ENCODE peak calls at places on chromosomes 7 and 10, in seven cellular contexts. One of them, this sample, is unnamed.

GRCh38 chr10:99524050-99524666 is 8.6 kb upstream of the NKX2-3 start:
- DNase-seq in progenitor cell of endocrine pancreas: no peak
- DNase-seq in fibroblast of pulmonary artery: no peak
- DNase-seq in psoas muscle: no peak
- DNase-seq in HFF-Myc: no peak
- DNase-seq in left ventricle myocardium inferior: no peak
- DNase-seq in astrocyte of the spinal cord: no peak
- DNase-seq in this sample: no peak

GRCh38 chr7:48363174-48363573 is 191.9 kb downstream of the ABCA13 start:
- DNase-seq in progenitor cell of endocrine pancreas: no peak
- DNase-seq in astrocyte of the spinal cord: no peak
- DNase-seq in fibroblast of pulmonary artery: no peak
- DNase-seq in psoas muscle: no peak
- DNase-seq in left ventricle myocardium inferior: no peak
- DNase-seq in HFF-Myc: no peak
- DNase-seq in this sample: no peak

GRCh38 chr10:72761498-72761897 is 69.6 kb downstream of the MCU start:
- DNase-seq in fibroblast of pulmonary artery: no peak
- DNase-seq in psoas muscle: no peak
- DNase-seq in astrocyte of the spinal cord: no peak
- DNase-seq in HFF-Myc: no peak
- DNase-seq in progenitor cell of endocrine pancreas: no peak
- DNase-seq in left ventricle myocardium inferior: no peak
- DNase-seq in this sample: no peak

GRCh38 chr10:96072673-96073072 is 29.3 kb downstream of the CCNJ start:
- DNase-seq in HFF-Myc: no peak
- DNase-seq in left ventricle myocardium inferior: no peak
- DNase-seq in fibroblast of pulmonary artery: no peak
- DNase-seq in astrocyte of the spinal cord: no peak
- DNase-seq in psoas muscle: no peak
- DNase-seq in progenitor cell of endocrine pancreas: no peak
- DNase-seq in this sample: no peak

GRCh38 chr7:158378978-158379377 is 208.6 kb downstream of the PTPRN2 start:
- DNase-seq in psoas muscle: no peak
- DNase-seq in left ventricle myocardium inferior: no peak
- DNase-seq in HFF-Myc: no peak
- DNase-seq in progenitor cell of endocrine pancreas: no peak
- DNase-seq in fibroblast of pulmonary artery: no peak
- DNase-seq in astrocyte of the spinal cord: no peak
- DNase-seq in this sample: no peak

GRCh38 chr10:117647306-117647705 is 104.8 kb downstream of the EMX2 start:
- DNase-seq in psoas muscle: no peak
- DNase-seq in HFF-Myc: no peak
- DNase-seq in astrocyte of the spinal cord: peak
- DNase-seq in progenitor cell of endocrine pancreas: no peak
- DNase-seq in fibroblast of pulmonary artery: no peak
- DNase-seq in left ventricle myocardium inferior: no peak
- DNase-seq in this sample: no peak

GRCh38 chr10:31912289-31912688 is 16.3 kb downstream of the ARHGAP12 start:
- DNase-seq in progenitor cell of endocrine pancreas: no peak
- DNase-seq in astrocyte of the spinal cord: peak
- DNase-seq in fibroblast of pulmonary artery: no peak
- DNase-seq in left ventricle myocardium inferior: no peak
- DNase-seq in HFF-Myc: no peak
- DNase-seq in psoas muscle: no peak
- DNase-seq in this sample: no peak

GRCh38 chr10:2759203-2759602 is 308.1 kb upstream of the PFKP start:
- DNase-seq in progenitor cell of endocrine pancreas: no peak
- DNase-seq in HFF-Myc: no peak
- DNase-seq in astrocyte of the spinal cord: no peak
- DNase-seq in psoas muscle: no peak
- DNase-seq in left ventricle myocardium inferior: no peak
- DNase-seq in fibroblast of pulmonary artery: no peak
- DNase-seq in this sample: no peak

GRCh38 chr10:86688398-86688921 is 20.1 kb downstream of the LDB3 start:
- DNase-seq in astrocyte of the spinal cord: peak
- DNase-seq in left ventricle myocardium inferior: peak
- DNase-seq in HFF-Myc: no peak
- DNase-seq in fibroblast of pulmonary artery: peak
- DNase-seq in progenitor cell of endocrine pancreas: no peak
- DNase-seq in psoas muscle: no peak
- DNase-seq in this sample: peak

GRCh38 chr10:24552346-24553016 is 171.2 kb downstream of the ARHGAP21 start:
- DNase-seq in psoas muscle: peak
- DNase-seq in HFF-Myc: no peak
- DNase-seq in left ventricle myocardium inferior: no peak
- DNase-seq in fibroblast of pulmonary artery: no peak
- DNase-seq in progenitor cell of endocrine pancreas: peak
- DNase-seq in astrocyte of the spinal cord: no peak
- DNase-seq in this sample: no peak

GRCh38 chr7:1516586-1517251 is 12.5 kb upstream of the INTS1 start:
- DNase-seq in HFF-Myc: no peak
- DNase-seq in progenitor cell of endocrine pancreas: no peak
- DNase-seq in psoas muscle: no peak
- DNase-seq in left ventricle myocardium inferior: no peak
- DNase-seq in astrocyte of the spinal cord: no peak
- DNase-seq in fibroblast of pulmonary artery: no peak
- DNase-seq in this sample: no peak

GRCh38 chr7:18900236-18900635 is 217.2 kb downstream of the TWIST1 start:
- DNase-seq in left ventricle myocardium inferior: no peak
- DNase-seq in progenitor cell of endocrine pancreas: no peak
- DNase-seq in HFF-Myc: no peak
- DNase-seq in psoas muscle: no peak
- DNase-seq in fibroblast of pulmonary artery: no peak
- DNase-seq in astrocyte of the spinal cord: no peak
- DNase-seq in this sample: no peak

GRCh38 chr7:150356265-150356897 is 12.2 kb upstream of the REPIN1 start:
- DNase-seq in fibroblast of pulmonary artery: peak
- DNase-seq in left ventricle myocardium inferior: no peak
- DNase-seq in psoas muscle: no peak
- DNase-seq in progenitor cell of endocrine pancreas: no peak
- DNase-seq in HFF-Myc: no peak
- DNase-seq in astrocyte of the spinal cord: peak
- DNase-seq in this sample: no peak

GRCh38 chr7:82375713-82376112 is 67.9 kb downstream of the CACNA2D1 start:
- DNase-seq in progenitor cell of endocrine pancreas: no peak
- DNase-seq in astrocyte of the spinal cord: no peak
- DNase-seq in fibroblast of pulmonary artery: no peak
- DNase-seq in psoas muscle: no peak
- DNase-seq in left ventricle myocardium inferior: no peak
- DNase-seq in HFF-Myc: no peak
- DNase-seq in this sample: no peak

GRCh38 chr10:69352569-69353264 is 64.0 kb downstream of the TACR2 start:
- DNase-seq in HFF-Myc: no peak
- DNase-seq in left ventricle myocardium inferior: no peak
- DNase-seq in astrocyte of the spinal cord: peak
- DNase-seq in progenitor cell of endocrine pancreas: no peak
- DNase-seq in fibroblast of pulmonary artery: peak
- DNase-seq in psoas muscle: no peak
- DNase-seq in this sample: no peak

GRCh38 chr7:70574970-70575799 is 556.8 kb upstream of the GALNT17 start:
- DNase-seq in astrocyte of the spinal cord: peak
- DNase-seq in progenitor cell of endocrine pancreas: no peak
- DNase-seq in psoas muscle: no peak
- DNase-seq in HFF-Myc: no peak
- DNase-seq in left ventricle myocardium inferior: no peak
- DNase-seq in fibroblast of pulmonary artery: no peak
- DNase-seq in this sample: no peak

GRCh38 chr10:1957057-1957456 is 219.7 kb upstream of the ADARB2 start:
- DNase-seq in progenitor cell of endocrine pancreas: no peak
- DNase-seq in fibroblast of pulmonary artery: no peak
- DNase-seq in left ventricle myocardium inferior: no peak
- DNase-seq in HFF-Myc: no peak
- DNase-seq in astrocyte of the spinal cord: no peak
- DNase-seq in psoas muscle: no peak
- DNase-seq in this sample: no peak

GRCh38 chr7:21504021-21504420 is 38.8 kb upstream of the DNAH11 start:
- DNase-seq in astrocyte of the spinal cord: no peak
- DNase-seq in psoas muscle: no peak
- DNase-seq in HFF-Myc: no peak
- DNase-seq in left ventricle myocardium inferior: no peak
- DNase-seq in fibroblast of pulmonary artery: no peak
- DNase-seq in progenitor cell of endocrine pancreas: no peak
- DNase-seq in this sample: no peak

GRCh38 chr10:48231699-48232315 is 42.7 kb downstream of the FRMPD2 start:
- DNase-seq in astrocyte of the spinal cord: no peak
- DNase-seq in psoas muscle: no peak
- DNase-seq in progenitor cell of endocrine pancreas: no peak
- DNase-seq in fibroblast of pulmonary artery: no peak
- DNase-seq in left ventricle myocardium inferior: no peak
- DNase-seq in HFF-Myc: no peak
- DNase-seq in this sample: no peak

GRCh38 chr10:29598861-29599311 is 35.9 kb downstream of the SVIL start:
- DNase-seq in astrocyte of the spinal cord: peak
- DNase-seq in HFF-Myc: no peak
- DNase-seq in fibroblast of pulmonary artery: peak
- DNase-seq in left ventricle myocardium inferior: no peak
- DNase-seq in progenitor cell of endocrine pancreas: no peak
- DNase-seq in psoas muscle: no peak
- DNase-seq in this sample: no peak

GRCh38 chr10:72048450-72049124 is 39.8 kb downstream of the SPOCK2 start:
- DNase-seq in fibroblast of pulmonary artery: peak
- DNase-seq in left ventricle myocardium inferior: peak
- DNase-seq in astrocyte of the spinal cord: peak
- DNase-seq in progenitor cell of endocrine pancreas: peak
- DNase-seq in psoas muscle: peak
- DNase-seq in HFF-Myc: peak
- DNase-seq in this sample: peak

DNA sequence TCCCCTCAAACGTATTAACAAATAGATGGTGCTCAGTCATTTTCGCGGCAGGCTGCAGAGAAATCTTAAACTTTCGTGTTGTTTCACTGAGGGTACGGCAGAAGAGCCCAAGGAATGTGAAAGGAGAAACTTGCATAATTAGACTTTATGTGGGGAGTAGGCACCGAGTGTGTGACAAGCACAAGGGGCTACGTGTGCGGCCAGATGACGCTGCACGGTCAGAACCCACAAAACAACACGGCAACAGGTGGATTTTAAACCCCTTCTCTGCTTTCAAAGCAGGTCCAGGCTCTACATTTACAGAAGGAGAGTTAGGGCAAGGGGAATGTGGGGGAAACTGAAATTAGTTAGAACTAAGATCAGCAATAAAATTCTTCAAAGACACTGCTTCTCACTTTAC is 401 bp upstream of the UCN3 start:
- DNase-seq in left ventricle myocardium inferior: no peak
- DNase-seq in progenitor cell of endocrine pancreas: no peak
- DNase-seq in psoas muscle: no peak
- DNase-seq in astrocyte of the spinal cord: no peak
- DNase-seq in HFF-Myc: no peak
- DNase-seq in fibroblast of pulmonary artery: no peak
- DNase-seq in this sample: no peak
- TF ChIP-seq CTCF in left ventricle myocardium inferior: no peak
- TF ChIP-seq CTCF in progenitor cell of endocrine pancreas: no peak
- TF ChIP-seq CTCF in psoas muscle: no peak
- TF ChIP-seq CTCF in astrocyte of the spinal cord: no peak
- TF ChIP-seq CTCF in HFF-Myc: no peak
- TF ChIP-seq CTCF in fibroblast of pulmonary artery: no peak
- TF ChIP-seq CTCF in this sample: no peak

GRCh38 chr7:26081627-26082026 is 70.4 kb upstream of the NFE2L3 start:
- DNase-seq in fibroblast of pulmonary artery: no peak
- DNase-seq in left ventricle myocardium inferior: no peak
- DNase-seq in psoas muscle: no peak
- DNase-seq in HFF-Myc: no peak
- DNase-seq in progenitor cell of endocrine pancreas: no peak
- DNase-seq in astrocyte of the spinal cord: no peak
- DNase-seq in this sample: no peak
- TF ChIP-seq CTCF in fibroblast of pulmonary artery: no peak
- TF ChIP-seq CTCF in left ventricle myocardium inferior: no peak
- TF ChIP-seq CTCF in psoas muscle: no peak
- TF ChIP-seq CTCF in HFF-Myc: no peak
- TF ChIP-seq CTCF in progenitor cell of endocrine pancreas: no peak
- TF ChIP-seq CTCF in astrocyte of the spinal cord: no peak
- TF ChIP-seq CTCF in this sample: no peak

GRCh38 chr10:63133056-63133786 is at the start of gene NRBF2:
- DNase-seq in left ventricle myocardium inferior: peak
- DNase-seq in progenitor cell of endocrine pancreas: peak
- DNase-seq in fibroblast of pulmonary artery: peak
- DNase-seq in psoas muscle: peak
- DNase-seq in HFF-Myc: peak
- DNase-seq in astrocyte of the spinal cord: peak
- DNase-seq in this sample: peak
- TF ChIP-seq CTCF in left ventricle myocardium inferior: no peak
- TF ChIP-seq CTCF in progenitor cell of endocrine pancreas: peak
- TF ChIP-seq CTCF in fibroblast of pulmonary artery: no peak
- TF ChIP-seq CTCF in psoas muscle: peak
- TF ChIP-seq CTCF in HFF-Myc: peak
- TF ChIP-seq CTCF in astrocyte of the spinal cord: peak
- TF ChIP-seq CTCF in this sample: peak

DNA sequence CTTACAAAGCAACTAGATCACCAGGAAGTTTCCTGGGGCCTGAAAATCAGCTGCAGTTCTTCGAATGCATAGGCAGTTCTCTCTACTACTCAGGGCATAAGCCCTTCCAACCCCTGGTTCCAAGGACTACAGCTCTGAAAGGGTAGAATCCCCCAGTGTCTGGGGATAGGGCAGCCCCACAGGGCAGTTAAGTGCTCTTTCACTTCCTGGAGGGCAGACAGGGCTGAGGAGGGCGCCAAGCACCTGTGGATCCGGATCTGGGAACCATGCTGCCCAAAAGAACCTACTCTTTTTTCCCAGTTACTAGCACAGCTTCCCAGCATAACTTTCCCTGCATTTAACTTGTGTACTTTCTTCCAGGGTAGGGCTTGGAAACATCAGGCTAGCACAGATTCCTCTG is 41.1 kb downstream of the CXCL12 start:
- DNase-seq in HFF-Myc: no peak
- DNase-seq in progenitor cell of endocrine pancreas: no peak
- DNase-seq in astrocyte of the spinal cord: no peak
- DNase-seq in psoas muscle: no peak
- DNase-seq in left ventricle myocardium inferior: no peak
- DNase-seq in fibroblast of pulmonary artery: no peak
- DNase-seq in this sample: no peak
- TF ChIP-seq CTCF in HFF-Myc: no peak
- TF ChIP-seq CTCF in progenitor cell of endocrine pancreas: no peak
- TF ChIP-seq CTCF in astrocyte of the spinal cord: no peak
- TF ChIP-seq CTCF in psoas muscle: peak
- TF ChIP-seq CTCF in left ventricle myocardium inferior: no peak
- TF ChIP-seq CTCF in fibroblast of pulmonary artery: no peak
- TF ChIP-seq CTCF in this sample: no peak

DNA sequence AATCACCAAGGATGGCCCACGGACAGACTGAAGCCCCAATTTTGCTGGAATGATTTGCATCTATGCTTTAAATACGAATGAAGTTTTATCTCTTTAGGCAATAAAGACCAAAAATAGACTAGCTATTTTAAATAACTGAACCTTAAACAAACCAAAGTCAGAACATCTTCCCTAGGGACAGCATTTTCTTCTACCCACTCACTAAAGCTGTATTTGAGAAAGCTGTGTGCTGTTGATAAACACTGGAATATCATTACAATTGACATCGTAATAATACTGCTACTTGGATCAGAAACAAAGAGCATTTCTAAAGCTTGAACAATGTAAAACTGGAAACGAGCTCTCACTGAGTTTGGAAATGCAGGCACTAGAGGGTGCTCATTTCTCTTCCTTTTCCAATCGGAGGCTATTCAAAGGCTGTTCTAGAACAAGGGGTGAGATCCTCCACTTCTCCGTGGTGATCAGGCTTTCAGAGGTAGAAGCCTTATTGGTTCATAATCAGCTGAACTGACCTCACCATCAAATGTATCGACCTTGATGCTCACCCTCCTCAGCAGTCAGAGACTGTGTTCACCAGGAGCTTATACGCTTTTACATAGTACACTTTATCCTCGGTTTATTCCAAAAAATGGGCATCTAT is 225.3 kb upstream of the PRSS1 start:
- DNase-seq in astrocyte of the spinal cord: no peak
- DNase-seq in psoas muscle: no peak
- DNase-seq in left ventricle myocardium inferior: no peak
- DNase-seq in progenitor cell of endocrine pancreas: no peak
- DNase-seq in HFF-Myc: no peak
- DNase-seq in fibroblast of pulmonary artery: no peak
- DNase-seq in this sample: no peak
- TF ChIP-seq CTCF in astrocyte of the spinal cord: peak
- TF ChIP-seq CTCF in psoas muscle: no peak
- TF ChIP-seq CTCF in left ventricle myocardium inferior: no peak
- TF ChIP-seq CTCF in progenitor cell of endocrine pancreas: no peak
- TF ChIP-seq CTCF in HFF-Myc: no peak
- TF ChIP-seq CTCF in fibroblast of pulmonary artery: peak
- TF ChIP-seq CTCF in this sample: no peak